ENCODE peak calls at places on chromosome 20, in four cellular contexts. A, T, S and Q are unnamed samples.

GRCh38 chr20:62952373-62953166 is at the start of gene SLC17A9:
- DNase-seq in S (peak; percentile 69), A (peak; percentile 73), T (peak; percentile 71), Q (peak; percentile 75)

GRCh38 chr20:49775229-49775693 is 37.4 kb upstream of the SLC9A8 start:
- DNase-seq in T (peak; percentile 69), A (peak; percentile 74), S (no peak), Q (peak; percentile 94)

GRCh38 chr20:21020656-21021004 is 85.5 kb downstream of the LINC00237 start:
- DNase-seq in S (no peak), A (no peak), T (peak; percentile 11), Q (no peak)

GRCh38 chr20:39188264-39188765 is 226.2 kb downstream of the DHX35 start:
- DNase-seq in T (no peak), A (no peak), S (no peak), Q (no peak)

GRCh38 chr20:32445539-32446273 is 87.6 kb downstream of the ASXL1 start:
- DNase-seq in A (no peak), T (no peak), S (peak; percentile 21), Q (no peak)

GRCh38 chr20:14189794-14190402 is 147.5 kb downstream of the FLRT3 start:
- DNase-seq in T (peak; percentile 63), S (no peak), A (no peak), Q (peak; percentile 56)

GRCh38 chr20:35387334-35387733 is 24.4 kb downstream of the UQCC1 start:
- DNase-seq in A (no peak), T (peak; percentile 42), S (no peak), Q (peak; percentile 80)

GRCh38 chr20:53872561-53873248 is 197.7 kb downstream of the BCAS1 start:
- DNase-seq in S (peak; percentile 86), T (peak; percentile 64), A (no peak), Q (no peak)

GRCh38 chr20:47879771-47880170 is 94.5 kb upstream of the SULF2 start:
- DNase-seq in T (no peak), A (no peak), S (no peak), Q (no peak)

GRCh38 chr20:47031821-47032220 is 137.2 kb downstream of the EYA2 start:
- DNase-seq in S (no peak), T (no peak), A (no peak), Q (no peak)

GRCh38 chr20:52941803-52942202 is 30.4 kb upstream of the TSHZ2 start:
- DNase-seq in T (peak; percentile 89), A (no peak), S (no peak), Q (no peak)

GRCh38 chr20:61253264-61253639 is 1.2 kb downstream of the CDH4 start:
- DNase-seq in T (peak; percentile 47), A (no peak), S (no peak), Q (peak; percentile 39)

GRCh38 chr20:35306931-35307517 is 14.8 kb upstream of the FAM83C start:
- DNase-seq in A (no peak), S (peak; percentile 35), T (peak; percentile 71), Q (peak; percentile 75)

GRCh38 chr20:49692941-49693340 is 20.7 kb downstream of the B4GALT5 start:
- DNase-seq in A (no peak), T (no peak), S (no peak), Q (no peak)

GRCh38 chr20:62342910-62343309 is 24.2 kb downstream of the LAMA5 start:
- DNase-seq in A (no peak), T (no peak), S (no peak), Q (no peak)

GRCh38 chr20:48616481-48616880 is 211.3 kb downstream of the PREX1 start:
- DNase-seq in S (no peak), T (no peak), A (no peak), Q (no peak)

GRCh38 chr20:38833857-38834164 is 28.3 kb downstream of the PPP1R16B start:
- DNase-seq in A (no peak), S (peak; percentile 38), T (no peak), Q (no peak)

GRCh38 chr20:60232380-60232779 is 274.2 kb downstream of the CDH26 start:
- DNase-seq in A (no peak), T (no peak), S (no peak), Q (no peak)

DNA sequence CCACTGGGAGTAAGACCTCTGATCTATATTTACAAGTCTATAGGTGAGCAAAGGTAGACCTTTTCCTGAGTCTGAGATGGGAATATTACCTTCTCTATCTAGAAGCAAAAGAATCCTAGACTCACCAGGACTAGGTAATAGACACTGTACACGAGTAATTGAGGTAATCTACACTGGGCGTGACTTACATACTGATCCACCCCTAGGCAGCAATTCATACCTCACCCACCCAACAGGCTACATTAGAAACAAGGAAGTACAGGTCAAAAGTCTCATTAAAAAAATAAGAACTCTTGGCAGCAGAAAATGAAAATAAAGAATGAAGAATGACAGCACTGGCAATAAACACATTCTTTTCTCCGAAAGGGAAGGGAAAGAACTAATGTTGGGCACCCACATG is 7.6 kb downstream of the CSNK2A1 start:
- DNase-seq in T (no peak), A (no peak), S (no peak), Q (no peak)
- H3K4me3 ChIP-seq in T (no peak overlapping the region), A (no peak overlapping the region), S (no peak overlapping the region), Q (no peak overlapping the region)

DNA sequence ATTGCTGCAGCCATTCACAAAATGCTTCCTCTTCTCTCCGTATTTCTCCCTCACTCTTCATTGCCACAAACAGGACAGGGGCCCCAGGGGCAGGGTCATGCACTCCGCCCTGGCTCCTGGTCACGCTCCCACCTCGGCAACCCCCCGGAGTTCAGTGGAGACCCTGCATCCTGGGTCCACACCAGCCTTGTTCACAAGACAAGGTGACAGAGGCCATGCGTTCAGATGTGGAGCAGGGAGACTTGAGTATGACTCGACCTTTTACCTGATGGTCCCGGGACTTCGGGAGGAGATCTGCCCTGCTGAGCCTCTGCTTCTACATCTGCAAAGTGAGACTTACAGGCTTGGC is 49.4 kb downstream of the ANKRD60 start:
- DNase-seq in T (no peak), S (no peak), A (no peak), Q (no peak)
- H3K4me3 ChIP-seq in T (no peak overlapping the region), S (no peak overlapping the region), A (no peak overlapping the region), Q (no peak overlapping the region)

GRCh38 chr20:25218492-25218891 is 23.0 kb downstream of the ENTPD6 start:
- DNase-seq in S (no peak), T (no peak), A (no peak), Q (no peak)

GRCh38 chr20:25216199-25216945 is 20.9 kb downstream of the ENTPD6 start:
- DNase-seq in S (no peak), T (no peak), A (no peak), Q (no peak)

GRCh38 chr20:25215521-25215920 is 20.0 kb downstream of the ENTPD6 start:
- DNase-seq in S (no peak), T (no peak), A (no peak), Q (no peak)

GRCh38 chr20:25218109-25218486 is 22.6 kb downstream of the ENTPD6 start:
- DNase-seq in S (no peak), A (no peak), T (no peak), Q (no peak)

DNA sequence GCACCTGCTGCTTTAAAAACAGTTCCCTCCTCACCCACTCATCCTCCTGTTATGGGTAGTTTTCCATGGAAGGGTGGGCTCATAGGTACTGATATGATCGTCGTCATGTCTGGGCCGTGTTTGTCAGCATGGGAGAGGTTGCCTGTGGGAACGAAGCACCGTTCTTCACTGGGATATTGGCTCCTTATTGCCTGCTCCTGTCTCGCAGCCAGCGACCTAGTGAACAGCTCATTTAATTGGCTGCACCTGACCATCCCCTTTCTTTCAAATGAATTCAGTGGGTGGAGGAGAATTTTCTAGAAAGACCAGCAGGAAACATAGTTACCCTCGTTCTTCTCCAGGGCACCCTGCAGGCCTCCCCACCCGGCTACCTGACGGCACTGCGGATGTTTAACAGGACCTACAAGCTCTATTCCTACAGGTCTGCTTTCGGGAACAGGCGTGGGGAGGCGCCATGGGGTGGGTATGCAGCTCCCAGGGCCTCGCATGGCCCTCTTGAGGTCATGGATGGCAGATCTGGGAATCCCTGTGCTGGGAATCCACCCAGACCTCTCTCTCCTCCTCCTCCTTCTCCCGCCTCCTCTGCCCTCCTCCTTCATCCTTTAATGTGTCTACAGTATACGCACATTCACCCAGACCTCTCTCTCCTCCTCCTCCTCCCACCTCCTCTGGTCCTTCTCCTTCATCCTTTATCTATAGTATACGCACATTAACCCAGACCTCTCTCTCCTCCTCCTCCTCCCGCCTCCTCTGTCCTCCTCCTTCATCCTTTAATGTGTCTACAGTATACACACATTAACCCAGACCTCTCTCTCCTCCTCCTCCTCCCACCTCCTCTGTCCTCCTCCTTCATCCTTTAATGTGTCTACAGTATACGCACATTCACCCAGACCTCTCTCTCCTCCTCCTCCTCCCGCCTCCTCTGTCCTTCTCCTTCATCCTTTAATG is 21.9 kb downstream of the ENTPD6 start:
- DNase-seq in T (no peak), A (no peak), S (no peak), Q (no peak)
- H3K4me3 ChIP-seq in T (no peak overlapping the region), A (no peak overlapping the region), S (no peak overlapping the region), Q (no peak overlapping the region)

DNA sequence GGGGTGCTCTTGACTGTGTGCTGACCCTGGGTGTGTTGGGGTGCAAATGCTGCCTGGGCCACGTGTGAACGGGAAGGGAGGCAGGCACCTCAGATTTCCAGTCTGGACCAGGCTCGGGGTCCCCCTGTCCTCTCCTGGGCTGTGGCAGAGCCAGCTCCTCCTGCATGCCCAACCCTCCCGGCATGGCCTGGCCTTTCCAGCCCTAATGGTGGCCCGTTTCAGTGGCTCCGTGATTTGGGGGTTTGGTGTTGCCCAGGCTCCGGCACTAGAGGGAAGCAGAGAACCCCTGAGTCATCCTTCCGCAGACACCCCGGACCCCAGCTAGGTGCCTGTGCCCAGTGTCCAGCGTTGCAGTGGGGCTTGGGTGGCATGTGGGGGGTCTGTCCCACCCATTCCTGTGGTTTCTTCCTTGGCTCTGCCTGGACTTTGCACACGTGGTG is 9.1 kb downstream of the RBM38 start:
- DNase-seq in T (no peak), A (no peak), S (peak; percentile 51), Q (no peak)
- H3K4me3 ChIP-seq in T (no peak overlapping the region), A (no peak overlapping the region), S (peak overlapping the region; percentile 82), Q (no peak overlapping the region)

GRCh38 chr20:11807070-11807741 is 110.5 kb upstream of the BTBD3 start:
- DNase-seq in T (peak; percentile 92), S (no peak), A (no peak), Q (peak; percentile 71)
- H3K4me3 ChIP-seq in T (no peak overlapping the region), S (no peak overlapping the region), A (no peak overlapping the region), Q (no peak overlapping the region)

DNA sequence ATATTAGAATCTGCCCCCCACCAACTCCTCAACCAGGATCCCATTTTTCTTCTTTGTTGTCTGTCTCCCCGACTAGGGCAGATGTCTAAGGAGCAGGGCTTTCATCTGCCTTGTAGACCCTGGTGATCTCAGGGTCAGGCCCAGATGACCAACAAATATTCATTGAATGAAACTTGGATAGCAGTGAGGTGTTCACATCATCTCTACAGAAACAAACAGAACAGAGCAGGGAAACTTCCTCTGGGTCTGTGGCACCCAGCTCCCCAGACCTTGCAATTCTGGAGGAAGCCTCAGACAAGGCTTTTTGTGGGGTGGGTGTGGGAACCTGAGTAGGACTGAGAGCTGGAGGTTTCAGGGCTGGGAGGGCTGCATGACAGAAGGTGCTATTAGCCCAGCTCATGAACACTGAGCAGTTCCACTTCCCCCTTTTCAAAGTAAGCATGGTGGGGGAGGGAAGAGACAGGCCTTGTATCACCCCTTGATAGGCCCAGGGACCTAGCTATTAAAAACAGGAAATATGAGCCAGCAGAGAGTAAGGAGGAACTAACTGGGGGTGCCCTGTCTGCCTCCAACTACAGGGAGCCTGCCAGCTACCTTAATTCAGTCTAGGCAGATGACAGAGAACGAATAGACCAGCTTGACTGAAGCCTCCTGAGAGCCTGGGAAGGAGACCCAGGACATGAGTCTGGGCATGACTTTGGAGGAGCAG is 37.3 kb upstream of the TOP1 start:
- DNase-seq in T (no peak), A (no peak), S (peak; percentile 88), Q (no peak)
- H3K4me3 ChIP-seq in T (no peak overlapping the region), A (no peak overlapping the region), S (no peak overlapping the region), Q (no peak overlapping the region)

DNA sequence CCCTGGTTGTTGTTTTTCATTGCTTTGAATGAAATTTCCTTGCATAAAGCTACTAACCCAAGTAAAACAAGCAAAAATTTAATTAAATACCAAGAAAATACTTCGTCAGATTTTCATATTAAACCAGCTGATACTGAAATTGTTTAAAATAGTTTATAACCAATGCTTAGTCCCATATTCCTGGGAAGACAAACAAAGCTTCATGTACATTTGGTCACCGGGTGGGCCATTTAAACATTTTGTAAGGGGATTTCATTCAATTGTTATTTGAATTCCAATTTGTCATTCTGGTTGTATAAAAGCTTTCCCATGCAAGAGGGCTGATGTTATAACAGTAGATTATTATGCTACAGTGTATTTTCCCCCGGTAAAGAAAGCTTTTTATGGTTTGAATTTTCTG is 578 bp upstream of the RBBP9 start:
- DNase-seq in T (no peak), S (no peak), A (no peak), Q (no peak)
- H3K4me3 ChIP-seq in T (no peak overlapping the region), S (peak overlapping the region; percentile 81), A (no peak overlapping the region), Q (no peak overlapping the region)